ENCODE peak calls at places on chromosomes 6 and 20, in nine cellular contexts. One of them, this sample, is unnamed.

GRCh38 chr20:9368893-9369292 is 145.5 kb upstream of the LAMP5 start:
- DNase-seq in stimulated activated CD8-positive, alpha-beta memory T cell treated with anti-CD3 and anti-CD28 coated beads, Interleukin-4, amount 100 ng/mL, for 24 hours: no peak
- DNase-seq in left cardiac atrium: no peak
- DNase-seq in stromal cell of bone marrow: no peak
- DNase-seq in nucleus accumbens: no peak
- DNase-seq in fibroblast of lung: no peak
- DNase-seq in HEK293T: no peak
- DNase-seq in stimulated activated CD4-positive, alpha-beta T cell treated with anti-CD3 and anti-CD28 coated beads, TNF-alpha, amount 100 ng/mL, for 1 hour: no peak
- DNase-seq in cardiac muscle cell: no peak
- DNase-seq in this sample: no peak

GRCh38 chr6:67558985-67559384 is 1076.1 kb upstream of the ADGRB3 start:
- DNase-seq in stimulated activated CD8-positive, alpha-beta memory T cell treated with anti-CD3 and anti-CD28 coated beads, Interleukin-4, amount 100 ng/mL, for 24 hours: no peak
- DNase-seq in left cardiac atrium: no peak
- DNase-seq in stromal cell of bone marrow: no peak
- DNase-seq in nucleus accumbens: no peak
- DNase-seq in fibroblast of lung: no peak
- DNase-seq in HEK293T: no peak
- DNase-seq in stimulated activated CD4-positive, alpha-beta T cell treated with anti-CD3 and anti-CD28 coated beads, TNF-alpha, amount 100 ng/mL, for 1 hour: no peak
- DNase-seq in cardiac muscle cell: no peak
- DNase-seq in this sample: no peak

GRCh38 chr6:104411302-104411701 is 448.4 kb downstream of the HACE1 start:
- DNase-seq in stimulated activated CD8-positive, alpha-beta memory T cell treated with anti-CD3 and anti-CD28 coated beads, Interleukin-4, amount 100 ng/mL, for 24 hours: no peak
- DNase-seq in left cardiac atrium: no peak
- DNase-seq in stromal cell of bone marrow: no peak
- DNase-seq in nucleus accumbens: no peak
- DNase-seq in fibroblast of lung: no peak
- DNase-seq in HEK293T: no peak
- DNase-seq in stimulated activated CD4-positive, alpha-beta T cell treated with anti-CD3 and anti-CD28 coated beads, TNF-alpha, amount 100 ng/mL, for 1 hour: no peak
- DNase-seq in cardiac muscle cell: no peak
- DNase-seq in this sample: no peak

GRCh38 chr6:26295691-26296555 is 69.1 kb upstream of the BTN3A2 start:
- DNase-seq in stimulated activated CD8-positive, alpha-beta memory T cell treated with anti-CD3 and anti-CD28 coated beads, Interleukin-4, amount 100 ng/mL, for 24 hours: no peak
- DNase-seq in left cardiac atrium: no peak
- DNase-seq in stromal cell of bone marrow: no peak
- DNase-seq in nucleus accumbens: no peak
- DNase-seq in fibroblast of lung: peak; percentile 90
- DNase-seq in HEK293T: no peak
- DNase-seq in stimulated activated CD4-positive, alpha-beta T cell treated with anti-CD3 and anti-CD28 coated beads, TNF-alpha, amount 100 ng/mL, for 1 hour: no peak
- DNase-seq in cardiac muscle cell: no peak
- DNase-seq in this sample: peak; percentile 82

GRCh38 chr6:5302995-5303622 is 41.8 kb downstream of the FARS2 start:
- DNase-seq in stimulated activated CD8-positive, alpha-beta memory T cell treated with anti-CD3 and anti-CD28 coated beads, Interleukin-4, amount 100 ng/mL, for 24 hours: peak; percentile 30
- DNase-seq in left cardiac atrium: peak; percentile 30
- DNase-seq in stromal cell of bone marrow: no peak
- DNase-seq in nucleus accumbens: no peak
- DNase-seq in fibroblast of lung: no peak
- DNase-seq in HEK293T: peak; percentile 52
- DNase-seq in stimulated activated CD4-positive, alpha-beta T cell treated with anti-CD3 and anti-CD28 coated beads, TNF-alpha, amount 100 ng/mL, for 1 hour: peak; percentile 18
- DNase-seq in cardiac muscle cell: peak; percentile 65
- DNase-seq in this sample: no peak

GRCh38 chr6:53322188-53323029 is 26.3 kb downstream of the ELOVL5 start:
- DNase-seq in stimulated activated CD8-positive, alpha-beta memory T cell treated with anti-CD3 and anti-CD28 coated beads, Interleukin-4, amount 100 ng/mL, for 24 hours: no peak
- DNase-seq in left cardiac atrium: no peak
- DNase-seq in stromal cell of bone marrow: no peak
- DNase-seq in nucleus accumbens: no peak
- DNase-seq in fibroblast of lung: peak; percentile 60
- DNase-seq in HEK293T: no peak
- DNase-seq in stimulated activated CD4-positive, alpha-beta T cell treated with anti-CD3 and anti-CD28 coated beads, TNF-alpha, amount 100 ng/mL, for 1 hour: no peak
- DNase-seq in cardiac muscle cell: no peak
- DNase-seq in this sample: peak; percentile 83

GRCh38 chr6:101539510-101540245 is 146.2 kb downstream of the GRIK2 start:
- DNase-seq in stimulated activated CD8-positive, alpha-beta memory T cell treated with anti-CD3 and anti-CD28 coated beads, Interleukin-4, amount 100 ng/mL, for 24 hours: no peak
- DNase-seq in left cardiac atrium: no peak
- DNase-seq in stromal cell of bone marrow: no peak
- DNase-seq in nucleus accumbens: no peak
- DNase-seq in fibroblast of lung: peak; percentile 25
- DNase-seq in HEK293T: no peak
- DNase-seq in stimulated activated CD4-positive, alpha-beta T cell treated with anti-CD3 and anti-CD28 coated beads, TNF-alpha, amount 100 ng/mL, for 1 hour: no peak
- DNase-seq in cardiac muscle cell: no peak
- DNase-seq in this sample: no peak

GRCh38 chr20:24638546-24639166 is 169.2 kb downstream of the SYNDIG1 start:
- DNase-seq in stimulated activated CD8-positive, alpha-beta memory T cell treated with anti-CD3 and anti-CD28 coated beads, Interleukin-4, amount 100 ng/mL, for 24 hours: no peak
- DNase-seq in left cardiac atrium: no peak
- DNase-seq in stromal cell of bone marrow: no peak
- DNase-seq in nucleus accumbens: no peak
- DNase-seq in fibroblast of lung: peak; percentile 43
- DNase-seq in HEK293T: no peak
- DNase-seq in stimulated activated CD4-positive, alpha-beta T cell treated with anti-CD3 and anti-CD28 coated beads, TNF-alpha, amount 100 ng/mL, for 1 hour: no peak
- DNase-seq in cardiac muscle cell: no peak
- DNase-seq in this sample: no peak

GRCh38 chr6:99495466-99495865 is 19.8 kb downstream of the USP45 start:
- DNase-seq in stimulated activated CD8-positive, alpha-beta memory T cell treated with anti-CD3 and anti-CD28 coated beads, Interleukin-4, amount 100 ng/mL, for 24 hours: no peak
- DNase-seq in left cardiac atrium: no peak
- DNase-seq in stromal cell of bone marrow: no peak
- DNase-seq in nucleus accumbens: no peak
- DNase-seq in fibroblast of lung: no peak
- DNase-seq in HEK293T: no peak
- DNase-seq in stimulated activated CD4-positive, alpha-beta T cell treated with anti-CD3 and anti-CD28 coated beads, TNF-alpha, amount 100 ng/mL, for 1 hour: no peak
- DNase-seq in cardiac muscle cell: no peak
- DNase-seq in this sample: peak; percentile 51

GRCh38 chr6:40308533-40309306 is 278.4 kb downstream of the LRFN2 start:
- DNase-seq in stimulated activated CD8-positive, alpha-beta memory T cell treated with anti-CD3 and anti-CD28 coated beads, Interleukin-4, amount 100 ng/mL, for 24 hours: peak; percentile 33
- DNase-seq in left cardiac atrium: peak; percentile 61
- DNase-seq in stromal cell of bone marrow: peak; percentile 9
- DNase-seq in nucleus accumbens: peak; percentile 14
- DNase-seq in fibroblast of lung: peak; percentile 36
- DNase-seq in HEK293T: peak; percentile 82
- DNase-seq in stimulated activated CD4-positive, alpha-beta T cell treated with anti-CD3 and anti-CD28 coated beads, TNF-alpha, amount 100 ng/mL, for 1 hour: no peak
- DNase-seq in cardiac muscle cell: peak; percentile 85
- DNase-seq in this sample: peak; percentile 31